ENCODE peak calls at places on chromosomes 1 and 21, in eight cellular contexts. One of them, this sample, is unnamed.

GRCh38 chr1:234972411-234973191 is 156.0 kb downstream of the TOMM20 start:
- DNase-seq in GM12878: no peak
- DNase-seq in IMR-90: no peak
- DNase-seq in K562: no peak
- DNase-seq in HepG2: no peak
- DNase-seq in A549: no peak
- DNase-seq in WTC11: no peak
- DNase-seq in H1: no peak
- DNase-seq in this sample: no peak

GRCh38 chr1:200556005-200556404 is 64.5 kb downstream of the KIF14 start:
- DNase-seq in GM12878: no peak
- DNase-seq in IMR-90: peak
- DNase-seq in K562: no peak
- DNase-seq in HepG2: no peak
- DNase-seq in A549: no peak
- DNase-seq in WTC11: no peak
- DNase-seq in H1: no peak
- DNase-seq in this sample: no peak

GRCh38 chr1:112706505-112707216 is at the start of gene RHOC:
- DNase-seq in GM12878: no peak
- DNase-seq in IMR-90: peak
- DNase-seq in K562: peak
- DNase-seq in HepG2: no peak
- DNase-seq in A549: peak
- DNase-seq in WTC11: peak
- DNase-seq in H1: peak
- DNase-seq in this sample: peak

GRCh38 chr21:46055863-46056281 is 42.0 kb upstream of the COL6A2 start:
- DNase-seq in GM12878: no peak
- DNase-seq in IMR-90: peak
- DNase-seq in K562: no peak
- DNase-seq in HepG2: no peak
- DNase-seq in A549: no peak
- DNase-seq in WTC11: no peak
- DNase-seq in H1: no peak
- DNase-seq in this sample: no peak

GRCh38 chr1:56065729-56066128 is 513.6 kb downstream of the PLPP3 start:
- DNase-seq in GM12878: no peak
- DNase-seq in IMR-90: no peak
- DNase-seq in K562: no peak
- DNase-seq in HepG2: no peak
- DNase-seq in A549: no peak
- DNase-seq in WTC11: no peak
- DNase-seq in H1: no peak
- DNase-seq in this sample: no peak

GRCh38 chr1:161930064-161930463 is 93.6 kb downstream of the OLFML2B start:
- DNase-seq in GM12878: no peak
- DNase-seq in IMR-90: peak
- DNase-seq in K562: no peak
- DNase-seq in HepG2: no peak
- DNase-seq in A549: no peak
- DNase-seq in WTC11: no peak
- DNase-seq in H1: no peak
- DNase-seq in this sample: no peak

GRCh38 chr1:118504867-118505266 is 319.8 kb upstream of the SPAG17 start:
- DNase-seq in GM12878: no peak
- DNase-seq in IMR-90: no peak
- DNase-seq in K562: no peak
- DNase-seq in HepG2: no peak
- DNase-seq in A549: no peak
- DNase-seq in WTC11: no peak
- DNase-seq in H1: no peak
- DNase-seq in this sample: no peak

GRCh38 chr1:116989851-116990250 is 11.7 kb upstream of the CD101 start:
- DNase-seq in GM12878: no peak
- DNase-seq in IMR-90: no peak
- DNase-seq in K562: no peak
- DNase-seq in HepG2: no peak
- DNase-seq in A549: no peak
- DNase-seq in WTC11: no peak
- DNase-seq in H1: no peak
- DNase-seq in this sample: no peak

GRCh38 chr1:104979651-104980050 is 1230.0 kb downstream of the AMY1C start:
- DNase-seq in GM12878: no peak
- DNase-seq in IMR-90: no peak
- DNase-seq in K562: no peak
- DNase-seq in HepG2: no peak
- DNase-seq in A549: no peak
- DNase-seq in WTC11: no peak
- DNase-seq in H1: no peak
- DNase-seq in this sample: no peak

GRCh38 chr1:199979071-199979470 is 48.4 kb upstream of the NR5A2 start:
- DNase-seq in GM12878: no peak
- DNase-seq in IMR-90: no peak
- DNase-seq in K562: no peak
- DNase-seq in HepG2: no peak
- DNase-seq in A549: no peak
- DNase-seq in WTC11: no peak
- DNase-seq in H1: no peak
- DNase-seq in this sample: no peak

GRCh38 chr21:44552681-44553080 is 1.4 kb upstream of the KRTAP10-2 start:
- DNase-seq in GM12878: no peak
- DNase-seq in IMR-90: no peak
- DNase-seq in K562: no peak
- DNase-seq in HepG2: no peak
- DNase-seq in A549: no peak
- DNase-seq in WTC11: no peak
- DNase-seq in H1: peak
- DNase-seq in this sample: no peak

GRCh38 chr1:5388622-5389021 is 603.6 kb downstream of the NPHP4 start:
- DNase-seq in GM12878: no peak
- DNase-seq in IMR-90: no peak
- DNase-seq in K562: no peak
- DNase-seq in HepG2: no peak
- DNase-seq in A549: no peak
- DNase-seq in WTC11: no peak
- DNase-seq in H1: no peak
- DNase-seq in this sample: no peak

GRCh38 chr1:25958475-25958874 is 39.4 kb downstream of the PAFAH2 start:
- DNase-seq in GM12878: no peak
- DNase-seq in IMR-90: peak
- DNase-seq in K562: no peak
- DNase-seq in HepG2: no peak
- DNase-seq in A549: no peak
- DNase-seq in WTC11: no peak
- DNase-seq in H1: no peak
- DNase-seq in this sample: no peak

GRCh38 chr1:185681034-185681633 is 53.1 kb upstream of the HMCN1 start:
- DNase-seq in GM12878: peak
- DNase-seq in IMR-90: peak
- DNase-seq in K562: peak
- DNase-seq in HepG2: peak
- DNase-seq in A549: peak
- DNase-seq in WTC11: no peak
- DNase-seq in H1: no peak
- DNase-seq in this sample: peak

GRCh38 chr1:96416690-96417444 is 304.7 kb upstream of the PTBP2 start:
- DNase-seq in GM12878: peak
- DNase-seq in IMR-90: peak
- DNase-seq in K562: no peak
- DNase-seq in HepG2: no peak
- DNase-seq in A549: no peak
- DNase-seq in WTC11: no peak
- DNase-seq in H1: no peak
- DNase-seq in this sample: peak

GRCh38 chr1:41387667-41388091 is 26.4 kb downstream of the FOXO6 start:
- DNase-seq in GM12878: no peak
- DNase-seq in IMR-90: peak
- DNase-seq in K562: no peak
- DNase-seq in HepG2: no peak
- DNase-seq in A549: no peak
- DNase-seq in WTC11: peak
- DNase-seq in H1: peak
- DNase-seq in this sample: peak

GRCh38 chr21:29571949-29572348 is 273.2 kb downstream of the BACH1 start:
- DNase-seq in GM12878: no peak
- DNase-seq in IMR-90: no peak
- DNase-seq in K562: no peak
- DNase-seq in HepG2: no peak
- DNase-seq in A549: no peak
- DNase-seq in WTC11: no peak
- DNase-seq in H1: no peak
- DNase-seq in this sample: no peak

GRCh38 chr1:35555601-35556477 is 1.4 kb downstream of the KIAA0319L start:
- DNase-seq in GM12878: no peak
- DNase-seq in IMR-90: peak
- DNase-seq in K562: no peak
- DNase-seq in HepG2: peak
- DNase-seq in A549: no peak
- DNase-seq in WTC11: no peak
- DNase-seq in H1: no peak
- DNase-seq in this sample: no peak

GRCh38 chr1:198265073-198265661 is 108.4 kb downstream of the NEK7 start:
- DNase-seq in GM12878: no peak
- DNase-seq in IMR-90: peak
- DNase-seq in K562: peak
- DNase-seq in HepG2: no peak
- DNase-seq in A549: no peak
- DNase-seq in WTC11: no peak
- DNase-seq in H1: no peak
- DNase-seq in this sample: no peak

GRCh38 chr1:203197625-203198024 is 11.1 kb upstream of the CHI3L1 start:
- DNase-seq in GM12878: no peak
- DNase-seq in IMR-90: peak
- DNase-seq in K562: no peak
- DNase-seq in HepG2: no peak
- DNase-seq in A549: no peak
- DNase-seq in WTC11: no peak
- DNase-seq in H1: no peak
- DNase-seq in this sample: no peak
- TF ChIP-seq USF2 in GM12878: no peak
- TF ChIP-seq USF2 in IMR-90: peak
- TF ChIP-seq USF2 in K562: no peak
- TF ChIP-seq USF2 in HepG2: no peak
- TF ChIP-seq USF2 in A549: no peak
- TF ChIP-seq USF2 in WTC11: no peak
- TF ChIP-seq USF2 in H1: no peak
- TF ChIP-seq USF2 in this sample: no peak

DNA sequence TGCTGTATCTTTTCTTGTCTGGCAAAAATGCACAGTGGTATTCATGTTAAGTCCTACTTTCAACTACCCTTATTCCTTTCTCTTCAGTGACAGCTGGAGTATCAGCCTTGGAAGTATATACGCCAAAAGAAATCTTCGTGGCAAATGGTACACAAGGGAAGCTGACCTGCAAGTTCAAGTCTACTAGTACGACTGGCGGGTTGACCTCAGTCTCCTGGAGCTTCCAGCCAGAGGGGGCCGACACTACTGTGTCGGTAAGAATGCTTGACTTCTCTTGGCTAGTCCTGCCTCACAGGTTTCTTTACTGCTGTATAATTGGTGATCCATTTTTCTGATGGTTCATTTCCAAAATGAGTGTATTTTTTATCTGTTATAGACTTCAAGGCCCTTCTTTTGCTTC is 43.7 kb downstream of the MPZL1 start:
- DNase-seq in GM12878: no peak
- DNase-seq in IMR-90: no peak
- DNase-seq in K562: no peak
- DNase-seq in HepG2: no peak
- DNase-seq in A549: no peak
- DNase-seq in WTC11: no peak
- DNase-seq in H1: no peak
- DNase-seq in this sample: no peak
- TF ChIP-seq USF2 in GM12878: no peak
- TF ChIP-seq USF2 in IMR-90: no peak
- TF ChIP-seq USF2 in K562: no peak
- TF ChIP-seq USF2 in HepG2: no peak
- TF ChIP-seq USF2 in A549: no peak
- TF ChIP-seq USF2 in WTC11: no peak
- TF ChIP-seq USF2 in H1: no peak
- TF ChIP-seq USF2 in this sample: no peak

DNA sequence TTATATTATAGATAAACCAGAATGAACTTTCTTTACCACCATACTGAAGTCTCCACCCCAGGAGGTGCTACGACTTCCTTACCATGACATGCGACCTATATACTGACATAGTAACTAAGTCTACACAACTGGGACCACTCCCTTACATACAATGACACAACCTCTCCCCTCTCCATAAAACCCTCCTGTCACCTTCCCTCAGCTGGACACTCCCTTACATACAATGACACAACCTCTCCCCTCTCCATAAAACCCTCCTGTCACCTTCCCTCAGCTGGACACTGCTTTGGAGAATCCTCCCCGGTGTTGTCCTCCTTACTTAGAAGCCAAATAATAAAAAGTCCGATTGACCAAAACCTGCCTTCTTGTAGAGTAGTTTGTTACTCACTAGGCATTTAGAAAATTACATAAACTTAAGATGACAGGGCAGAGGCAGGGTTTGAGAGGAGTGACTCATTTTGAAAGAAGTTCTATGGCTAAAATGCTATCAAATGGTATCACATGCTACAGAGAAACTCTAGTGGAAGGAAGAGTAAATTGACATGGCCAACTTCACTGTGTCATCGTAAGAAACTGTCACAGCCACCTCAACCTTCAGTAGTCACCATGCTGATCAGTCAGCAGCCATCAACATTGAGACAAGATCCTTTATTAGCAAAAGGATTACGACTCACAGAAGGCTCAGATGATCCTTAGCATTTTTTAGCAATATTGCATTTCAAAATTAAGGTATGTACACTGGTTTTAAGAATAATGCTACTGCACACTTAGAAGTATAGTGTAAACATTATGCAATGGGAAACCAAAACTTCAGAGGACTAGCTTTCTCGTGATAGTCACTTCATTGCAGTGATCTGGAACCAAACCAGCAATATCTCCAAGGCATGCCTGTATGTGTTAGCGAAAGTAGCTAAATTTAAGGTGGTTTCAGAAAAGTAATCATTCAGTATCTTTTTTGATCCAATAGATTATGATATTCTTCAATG is 56.4 kb downstream of the AHCTF1 start:
- DNase-seq in GM12878: peak
- DNase-seq in IMR-90: peak
- DNase-seq in K562: peak
- DNase-seq in HepG2: no peak
- DNase-seq in A549: no peak
- DNase-seq in WTC11: no peak
- DNase-seq in H1: no peak
- DNase-seq in this sample: no peak
- TF ChIP-seq USF2 in GM12878: no peak
- TF ChIP-seq USF2 in IMR-90: no peak
- TF ChIP-seq USF2 in K562: no peak
- TF ChIP-seq USF2 in HepG2: no peak
- TF ChIP-seq USF2 in A549: no peak
- TF ChIP-seq USF2 in WTC11: no peak
- TF ChIP-seq USF2 in H1: no peak
- TF ChIP-seq USF2 in this sample: no peak

DNA sequence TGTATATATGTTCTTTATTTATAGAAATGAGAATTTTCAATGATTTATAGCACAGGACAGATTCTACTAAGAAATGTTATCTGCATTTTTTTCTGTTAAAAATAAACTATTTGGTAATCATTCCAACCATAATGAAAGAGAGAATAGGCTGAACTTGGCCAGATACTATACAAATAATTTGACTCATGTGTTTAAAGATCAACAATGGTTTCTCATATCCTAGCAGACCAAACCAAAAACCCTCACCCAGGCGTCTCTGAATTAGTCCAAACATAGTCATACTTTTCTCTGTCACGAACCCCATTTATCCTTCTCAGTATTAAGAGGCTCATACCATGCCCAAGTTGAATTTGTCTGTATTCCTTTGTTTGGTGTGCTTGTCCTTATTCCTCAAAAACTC is 40.3 kb downstream of the RPE65 start:
- DNase-seq in GM12878: no peak
- DNase-seq in IMR-90: peak
- DNase-seq in K562: no peak
- DNase-seq in HepG2: no peak
- DNase-seq in A549: no peak
- DNase-seq in WTC11: no peak
- DNase-seq in H1: no peak
- DNase-seq in this sample: no peak
- TF ChIP-seq USF2 in GM12878: no peak
- TF ChIP-seq USF2 in IMR-90: no peak
- TF ChIP-seq USF2 in K562: no peak
- TF ChIP-seq USF2 in HepG2: no peak
- TF ChIP-seq USF2 in A549: no peak
- TF ChIP-seq USF2 in WTC11: no peak
- TF ChIP-seq USF2 in H1: no peak
- TF ChIP-seq USF2 in this sample: no peak

This sample was measured in SK-N-SH.